ENCODE peak calls at places on chromosomes 1 and 21, in nine cellular contexts. H is astrocyte; L is ovary; Q is A673; Z is mammary epithelial cell; T is heart left ventricle; G is CD8-positive, alpha-beta memory T cell; P is psoas muscle; B is breast epithelium. N is an unnamed sample. For H3K4me1, the result is how much of the 10 kb centered on the place peaks cover.

GRCh38 chr21:33802458-33802857 is 113.1 kb downstream of the ATP5PO start:
- DNase-seq in H (no peak), L (no peak), Q (no peak), Z (no peak), T (no peak), G (no peak), P (no peak), B (no peak), N (no peak)

GRCh38 chr1:5646486-5646885 is 345.7 kb downstream of the NPHP4 start:
- DNase-seq in H (no peak), L (no peak), Q (no peak), Z (no peak), T (no peak), G (no peak), P (no peak), B (no peak), N (no peak)

GRCh38 chr1:28246427-28246832 is 10.5 kb downstream of the ATP5IF1 start:
- DNase-seq in H (no peak), L (no peak), Q (peak), Z (peak), T (no peak), G (peak), P (no peak), B (no peak), N (peak)

GRCh38 chr21:44932366-44933181 is 7.3 kb upstream of the SLX9 start:
- DNase-seq in H (no peak), L (no peak), Q (peak), Z (no peak), T (peak), G (peak), P (peak), B (no peak), N (peak)

GRCh38 chr1:32500387-32501209 is 35.7 kb downstream of the ZBTB8B start:
- DNase-seq in H (peak), L (peak), Q (peak), Z (peak), T (peak), G (no peak), P (peak), B (peak), N (peak)

GRCh38 chr1:84691139-84691783 is 1.0 kb upstream of the SSX2IP start:
- DNase-seq in H (peak), L (no peak), Q (peak), Z (no peak), T (no peak), G (no peak), P (no peak), B (no peak), N (no peak)

GRCh38 chr1:64469977-64470669 is at the start of gene CACHD1:
- DNase-seq in H (peak), L (peak), Q (peak), Z (peak), T (peak), G (no peak), P (peak), B (peak), N (peak)

GRCh38 chr1:192512426-192513125 is 63.0 kb upstream of the RGS1 start:
- DNase-seq in H (peak), L (no peak), Q (peak), Z (no peak), T (no peak), G (no peak), P (no peak), B (no peak), N (no peak)

GRCh38 chr1:199742547-199742946 is 285.0 kb upstream of the NR5A2 start:
- DNase-seq in H (peak), L (no peak), Q (peak), Z (peak), T (no peak), G (no peak), P (no peak), B (no peak), N (peak)

GRCh38 chr1:20138346-20138745 is 777 bp upstream of the PLA2G2F start:
- DNase-seq in H (no peak), L (no peak), Q (no peak), Z (no peak), T (no peak), G (no peak), P (no peak), B (no peak), N (no peak)

GRCh38 chr1:77950873-77951272 is 28.0 kb downstream of the FUBP1 start:
- DNase-seq in H (no peak), L (no peak), Q (no peak), Z (no peak), T (no peak), G (no peak), P (no peak), B (no peak), N (no peak)
- H3K4me1 ChIP-seq in H (under half), L (under half), Q (under half), Z (under half), T (under half), G (under half), P (under half), B (under half), N (under half)

GRCh38 chr1:116359871-116360270 is 13.2 kb upstream of the ATP1A1 start:
- DNase-seq in H (no peak), L (no peak), Q (peak), Z (no peak), T (no peak), G (no peak), P (no peak), B (no peak), N (no peak)
- H3K4me3 ChIP-seq in H (no peak), L (no peak), Q (no peak), Z (no peak), T (no peak), G (no peak), P (no peak), B (no peak), N (no peak)

DNA sequence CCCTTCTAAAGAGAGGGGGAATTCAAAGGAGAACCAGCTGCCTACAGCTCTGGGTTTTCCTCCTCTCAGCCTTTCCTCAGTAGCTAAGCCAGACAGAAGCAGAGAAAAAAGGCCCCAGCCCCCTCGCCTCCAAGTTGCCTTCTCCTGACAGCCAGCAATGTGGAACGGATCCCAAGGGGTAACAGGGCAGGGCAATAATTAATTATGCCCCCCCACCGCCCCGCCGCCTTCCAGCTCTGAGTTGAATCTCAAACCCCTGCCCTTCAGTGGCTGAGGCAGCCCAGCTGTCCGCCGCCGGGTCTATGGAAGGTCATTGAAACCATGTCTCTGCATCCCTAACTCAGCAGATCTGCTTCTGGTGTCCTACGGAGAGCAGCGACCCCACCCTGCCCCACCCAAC is 69.0 kb upstream of the GOLT1A start:
- DNase-seq in H (no peak), L (no peak), Q (no peak), Z (no peak), T (no peak), G (no peak), P (no peak), B (no peak), N (no peak)
- H3K4me1 ChIP-seq in H (under half), L (under half), Q (under half), Z (under half), T (under half), G (under half), P (under half), B (under half), N (under half)

GRCh38 chr1:71001627-71002026 is 46.0 kb downstream of the PTGER3 start:
- DNase-seq in H (no peak), L (no peak), Q (no peak), Z (no peak), T (no peak), G (no peak), P (no peak), B (no peak), N (no peak)

GRCh38 chr1:70997793-70998192 is 49.8 kb downstream of the PTGER3 start:
- DNase-seq in H (no peak), L (no peak), Q (no peak), Z (no peak), T (no peak), G (no peak), P (no peak), B (no peak), N (no peak)

DNA sequence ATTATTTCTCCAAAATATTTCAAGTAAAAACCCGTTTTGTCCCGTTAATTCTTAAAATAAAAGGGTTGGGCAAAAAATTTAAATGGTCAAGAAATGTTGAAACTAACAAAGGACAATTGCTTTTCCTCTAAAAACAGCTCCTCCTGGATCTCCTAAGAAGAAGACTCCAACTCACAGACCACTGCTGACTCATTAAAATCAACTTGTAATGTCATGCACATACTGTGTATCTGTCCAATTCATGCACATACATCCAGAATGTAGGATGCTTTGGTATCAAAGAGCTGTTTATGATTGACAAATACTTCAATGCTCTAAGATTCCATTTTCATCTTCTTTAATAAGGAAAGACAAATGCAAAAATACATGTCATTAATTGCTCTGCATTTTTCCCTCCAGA is 44.9 kb downstream of the PTGER3 start:
- DNase-seq in H (no peak), L (no peak), Q (no peak), Z (no peak), T (no peak), G (no peak), P (no peak), B (no peak), N (no peak)
- H3K4me3 ChIP-seq in H (no peak), L (no peak), Q (no peak), Z (no peak), T (no peak), G (no peak), P (no peak), B (no peak), N (no peak)

DNA sequence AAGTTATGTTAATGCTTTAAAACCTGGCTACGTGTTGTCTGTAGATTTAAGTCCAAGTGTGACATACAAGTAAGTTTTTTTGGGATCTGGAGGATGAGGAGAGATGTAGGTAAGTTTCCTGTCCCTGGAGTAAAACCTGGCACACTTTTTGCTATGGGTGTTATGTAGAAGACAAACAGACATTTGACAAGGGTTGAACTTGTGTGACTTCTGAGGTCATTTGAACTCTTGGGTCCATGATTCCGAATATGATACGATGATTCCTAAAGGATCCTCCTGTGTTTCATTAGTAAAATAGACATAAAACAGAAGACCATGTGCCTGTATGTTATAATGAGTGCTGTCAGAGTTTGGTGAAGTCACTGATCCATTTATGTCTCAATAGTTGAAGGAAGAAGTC is 44.2 kb downstream of the ARID1A start:
- DNase-seq in H (no peak), L (no peak), Q (no peak), Z (no peak), T (no peak), G (no peak), P (no peak), B (no peak), N (no peak)
- H3K4me1 ChIP-seq in H (under half), L (under half), Q (under half), Z (under half), T (under half), G (half or more), P (under half), B (under half), N (under half)

GRCh38 chr1:198671136-198671535 is 32.3 kb downstream of the PTPRC start:
- DNase-seq in H (no peak), L (no peak), Q (no peak), Z (no peak), T (no peak), G (no peak), P (no peak), B (no peak), N (no peak)

GRCh38 chr1:198667796-198668195 is 29.0 kb downstream of the PTPRC start:
- DNase-seq in H (no peak), L (no peak), Q (no peak), Z (no peak), T (no peak), G (no peak), P (no peak), B (no peak), N (no peak)

GRCh38 chr1:198669023-198669698 is 30.3 kb downstream of the PTPRC start:
- DNase-seq in H (peak), L (no peak), Q (no peak), Z (peak), T (no peak), G (peak), P (no peak), B (no peak), N (peak)

GRCh38 chr1:198672124-198672523 is 33.3 kb downstream of the PTPRC start:
- DNase-seq in H (peak), L (no peak), Q (no peak), Z (peak), T (no peak), G (no peak), P (no peak), B (no peak), N (peak)

GRCh38 chr1:198669771-198670170 is 30.9 kb downstream of the PTPRC start:
- DNase-seq in H (no peak), L (no peak), Q (no peak), Z (no peak), T (no peak), G (no peak), P (no peak), B (no peak), N (no peak)
- H3K4me3 ChIP-seq in H (no peak), L (no peak), Q (no peak), Z (no peak), T (no peak), G (no peak), P (no peak), B (no peak), N (no peak)

DNA sequence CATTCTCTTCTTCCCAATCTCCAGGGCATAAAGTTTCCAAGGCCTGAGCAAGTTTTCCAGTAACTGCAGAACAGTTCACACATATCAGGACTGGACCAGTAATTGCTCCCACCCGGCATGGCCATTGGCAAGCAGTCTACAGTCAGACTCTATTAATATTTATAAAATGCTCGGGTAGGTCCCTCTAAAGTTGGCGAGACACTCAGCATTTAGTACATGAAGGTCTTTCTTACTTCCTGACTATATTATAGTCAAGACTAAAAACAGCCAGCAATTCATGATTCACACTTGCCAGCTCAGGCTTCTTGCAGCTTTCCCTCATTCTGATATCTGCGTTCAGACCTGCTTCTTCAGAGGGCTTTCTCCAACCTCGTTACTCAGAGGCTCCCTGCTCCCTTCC is 25.4 kb downstream of the GADD45A start:
- DNase-seq in H (peak), L (no peak), Q (peak), Z (peak), T (no peak), G (no peak), P (no peak), B (no peak), N (peak)
- H3K4me1 ChIP-seq in H (half or more), L (under half), Q (under half), Z (under half), T (under half), G (under half), P (under half), B (under half), N (under half)

GRCh38 chr1:1085911-1086841 is 12.1 kb upstream of the RNF223 start:
- DNase-seq in H (no peak), L (no peak), Q (no peak), Z (no peak), T (peak), G (peak), P (no peak), B (no peak), N (no peak)

GRCh38 chr1:1085171-1085841 is 11.2 kb upstream of the RNF223 start:
- DNase-seq in H (no peak), L (peak), Q (no peak), Z (no peak), T (peak), G (peak), P (no peak), B (no peak), N (no peak)

GRCh38 chr1:1088036-1088800 is 14.1 kb upstream of the RNF223 start:
- DNase-seq in H (no peak), L (no peak), Q (no peak), Z (no peak), T (no peak), G (peak), P (peak), B (no peak), N (no peak)

GRCh38 chr1:1087351-1088035 is 13.4 kb upstream of the RNF223 start:
- DNase-seq in H (no peak), L (no peak), Q (no peak), Z (no peak), T (peak), G (peak), P (no peak), B (no peak), N (no peak)

DNA sequence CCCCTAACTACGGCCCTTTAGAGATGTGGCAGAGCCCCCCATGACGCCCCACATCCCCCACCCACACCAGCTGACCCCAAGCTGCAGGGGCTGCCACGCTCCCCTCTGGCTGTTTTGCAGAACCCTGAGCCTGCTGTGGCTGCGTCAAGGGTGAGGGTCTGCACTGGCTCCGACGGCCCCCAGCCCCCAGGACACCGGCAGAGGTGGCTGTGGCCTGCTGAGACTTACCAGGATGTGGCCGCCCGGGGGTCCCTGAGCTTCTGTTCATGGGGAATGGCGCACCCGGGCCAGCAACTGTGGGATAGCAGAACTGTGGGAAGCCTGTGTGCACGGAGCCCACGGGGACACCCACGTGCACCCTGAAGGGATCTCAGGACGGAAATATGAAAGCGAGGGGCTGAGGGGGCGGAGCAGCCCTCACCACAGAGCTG is 12.8 kb upstream of the RNF223 start:
- DNase-seq in H (no peak), L (peak), Q (no peak), Z (no peak), T (peak), G (peak), P (no peak), B (no peak), N (no peak)
- H3K4me3 ChIP-seq in H (no peak), L (no peak), Q (no peak), Z (no peak), T (no peak), G (no peak), P (no peak), B (no peak), N (no peak)

DNA sequence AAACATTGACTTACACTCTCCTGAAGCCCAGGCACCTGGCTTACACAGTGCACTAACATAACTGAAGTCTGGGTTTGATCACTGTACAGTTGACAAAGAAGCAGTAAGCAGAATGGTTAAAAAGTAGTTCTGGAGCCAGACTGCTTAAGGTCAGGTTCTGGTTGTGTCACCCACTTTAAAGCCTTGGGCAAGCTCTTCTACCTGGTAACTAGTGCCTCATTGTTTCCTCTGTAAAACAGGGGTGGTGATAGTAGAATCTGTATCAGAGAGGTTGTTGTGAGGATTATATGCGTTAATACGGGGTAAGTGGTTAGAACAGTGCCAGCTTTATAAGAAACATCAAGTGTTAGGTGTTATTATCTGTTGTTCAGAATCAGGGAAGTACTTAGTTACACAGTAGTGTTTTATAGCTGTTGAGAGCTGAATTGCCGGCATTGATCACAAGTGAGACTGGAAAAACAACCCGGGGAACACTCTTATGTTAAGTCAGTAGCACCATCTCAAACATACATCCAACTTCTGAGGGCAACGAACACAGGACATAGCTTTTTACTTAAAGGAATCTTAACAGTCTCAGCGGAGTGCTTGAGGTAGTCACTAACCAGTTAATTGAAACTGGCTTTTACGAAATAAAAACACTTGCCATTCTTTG is 3.7 kb downstream of the BACH1 start:
- DNase-seq in H (peak), L (no peak), Q (no peak), Z (peak), T (no peak), G (no peak), P (no peak), B (no peak), N (peak)
- H3K4me1 ChIP-seq in H (under half), L (under half), Q (half or more), Z (under half), T (under half), G (under half), P (half or more), B (under half), N (half or more)

N was measured in GM23248.